ENCODE peak calls at places on chromosome 1, in ten cellular contexts. Y is lung, Q is psoas muscle, T is HFF-Myc, P is ovary, W is fibroblast of lung, D is IMR-90, L is fibroblast of pulmonary artery, G is dorsolateral prefrontal cortex, S is HL-60. R is an unnamed sample.
A peak's percentile ranks its signal among the peaks of the same experiment; 100 is the strongest.

GRCh38 chr1:221643404-221644175 is 98.3 kb downstream of the DUSP10 start:
- DNase-seq in D (no peak), P (no peak), G (no peak), Q (no peak), S (no peak), L (no peak), T (no peak), W (no peak), Y (no peak), R (no peak)

GRCh38 chr1:121538943-121539575 is 354.3 kb downstream of the SRGAP2C start:
- DNase-seq in W (no peak), Y (no peak), Q (no peak), T (no peak), S (no peak), G (no peak), L (no peak), D (no peak), P (no peak), R (no peak)

GRCh38 chr1:201530741-201531521 is 8.0 kb upstream of the NAV1 start:
- DNase-seq in P (peak; percentile 82), Q (peak; percentile 88), L (peak; percentile 88), W (peak; percentile 82), S (no peak), T (peak; percentile 81), D (peak; percentile 83), G (peak; percentile 86), Y (peak; percentile 69), R (peak; percentile 94)

GRCh38 chr1:202287196-202287595 is 54.5 kb downstream of the UBE2T start:
- DNase-seq in Y (no peak), Q (no peak), P (no peak), D (no peak), G (no peak), S (no peak), W (no peak), T (no peak), L (no peak), R (no peak)

GRCh38 chr1:109253803-109254620 is 4.7 kb downstream of the CELSR2 start:
- DNase-seq in Q (no peak), Y (no peak), T (no peak), L (no peak), P (peak; percentile 16), G (no peak), S (no peak), W (peak; percentile 48), D (no peak), R (no peak)

GRCh38 chr1:174230399-174230798 is 71.1 kb downstream of the RABGAP1L start:
- DNase-seq in Q (no peak), P (no peak), D (peak; percentile 34), G (no peak), Y (no peak), W (no peak), L (peak; percentile 47), S (no peak), T (no peak), R (no peak)

GRCh38 chr1:63322248-63322943 is at the start of gene FOXD3:
- DNase-seq in L (peak; percentile 43), Y (no peak), G (no peak), P (peak; percentile 47), S (peak; percentile 28), W (no peak), Q (peak; percentile 47), D (peak; percentile 37), T (no peak), R (peak; percentile 76)

GRCh38 chr1:13922440-13922839 is 222.5 kb downstream of the PRDM2 start:
- DNase-seq in W (no peak), D (no peak), G (no peak), S (no peak), L (no peak), Q (no peak), Y (no peak), T (no peak), P (no peak), R (peak; percentile 33)

GRCh38 chr1:1531947-1532346 is 8.5 kb downstream of the TMEM240 start:
- DNase-seq in L (no peak), D (no peak), G (no peak), P (no peak), Y (no peak), W (no peak), Q (no peak), T (no peak), S (no peak), R (peak; percentile 20)

GRCh38 chr1:53944469-53945182 is 873 bp downstream of the IFT25 start:
- DNase-seq in D (no peak), T (no peak), W (no peak), S (no peak), P (peak; percentile 33), Y (no peak), G (no peak), Q (no peak), L (peak; percentile 15), R (peak; percentile 36)

GRCh38 chr1:59410457-59410856 is 113.6 kb downstream of the FGGY start:
- DNase-seq in T (no peak), D (no peak), Y (no peak), Q (no peak), W (no peak), L (no peak), P (no peak), G (no peak), S (no peak), R (no peak)

GRCh38 chr1:22861764-22862440 is 110.8 kb downstream of the LACTBL1 start:
- DNase-seq in S (no peak), D (peak; percentile 80), T (no peak), L (peak; percentile 89), P (peak; percentile 55), G (no peak), Y (peak; percentile 32), Q (no peak), W (peak; percentile 73), R (peak; percentile 70)

DNA sequence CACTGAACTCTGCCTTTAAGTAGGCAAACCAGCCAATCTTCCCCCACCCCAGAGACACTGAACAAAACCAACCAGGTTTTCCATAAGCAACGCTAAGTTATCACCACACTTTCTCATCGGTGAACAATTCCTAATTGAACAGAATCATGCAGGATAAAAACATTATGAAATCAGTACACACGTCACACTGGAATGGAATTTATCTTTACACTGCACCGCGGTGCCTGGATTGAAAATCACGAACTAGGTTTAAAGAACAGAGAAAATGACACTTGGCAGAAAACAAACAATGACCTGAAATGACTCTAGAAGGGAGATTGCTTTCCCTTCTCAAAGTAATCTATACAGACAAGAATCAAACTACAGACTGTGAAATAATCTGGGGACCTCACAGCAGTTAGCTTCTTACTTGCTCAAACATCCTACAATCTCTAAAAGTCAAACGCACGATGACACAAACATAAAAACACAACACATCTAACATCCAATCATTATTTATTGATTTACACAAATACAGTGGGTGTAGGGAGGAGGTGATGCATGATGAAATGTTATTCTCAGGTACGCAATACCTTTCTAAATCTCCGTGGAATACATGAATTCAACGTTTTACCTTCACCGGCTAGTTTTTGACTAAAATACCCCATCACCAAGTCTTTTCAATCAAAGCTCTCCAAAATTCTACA is 1.9 kb downstream of the EIF4G3 start:
- DNase-seq in D (peak; percentile 80), G (no peak), S (no peak), Q (no peak), Y (no peak), P (no peak), W (peak; percentile 83), L (peak; percentile 87), T (no peak), R (peak; percentile 73)
- TF ChIP-seq CTCF in D (no peak), G (no peak), S (no peak), Q (no peak), Y (no peak), P (no peak), W (no peak), L (no peak), T (no peak), R (no peak)

DNA sequence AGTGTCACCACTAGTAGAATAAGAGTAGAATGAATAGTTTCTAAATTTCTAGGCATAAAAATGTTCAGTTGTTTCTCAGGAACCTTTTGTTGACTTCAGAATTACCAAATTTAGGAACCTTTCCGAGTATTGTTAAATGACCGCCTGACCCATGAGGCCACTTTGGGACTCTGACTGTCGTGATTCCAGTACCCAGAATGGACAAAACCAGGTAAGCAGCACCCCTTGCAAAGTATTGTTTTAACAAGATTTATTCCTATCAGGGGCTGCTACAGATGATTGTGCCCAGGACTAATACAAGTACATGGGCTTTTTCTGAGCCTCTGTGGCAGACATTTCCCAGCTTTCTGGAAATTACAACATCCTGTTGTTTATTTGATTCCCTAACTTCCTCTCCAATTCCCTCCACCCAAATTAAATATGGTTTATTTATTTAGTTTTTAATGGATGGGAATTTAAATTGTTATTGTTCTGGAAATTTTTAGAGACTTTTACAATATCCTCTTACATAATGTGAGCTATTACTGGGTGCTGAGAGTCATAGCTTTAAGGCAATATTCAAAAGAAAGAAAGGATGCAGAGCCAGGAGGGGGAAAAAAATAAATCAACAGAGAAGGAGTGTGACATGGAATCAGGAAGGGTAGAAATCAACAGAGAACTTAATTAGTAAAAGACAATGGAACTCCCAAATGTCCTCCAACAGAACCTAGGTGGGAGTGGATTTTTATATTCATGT is 37.4 kb upstream of the NTPCR start:
- DNase-seq in G (no peak), P (no peak), Y (no peak), Q (no peak), S (no peak), L (no peak), W (no peak), T (no peak), D (no peak), R (no peak)
- H3K4me3 ChIP-seq in G (no peak overlapping the region), P (no peak overlapping the region), Y (no peak overlapping the region), Q (no peak overlapping the region), S (no peak overlapping the region), L (no peak overlapping the region), W (no peak overlapping the region), T (no peak overlapping the region), D (no peak overlapping the region), R (no peak overlapping the region)

GRCh38 chr1:4772294-4773010 is 118.0 kb downstream of the AJAP1 start:
- DNase-seq in G (no peak), Y (no peak), T (no peak), Q (no peak), W (no peak), S (no peak), L (no peak), P (no peak), D (no peak), R (no peak)

GRCh38 chr1:4781646-4782045 is 127.2 kb downstream of the AJAP1 start:
- DNase-seq in Y (no peak), S (no peak), G (no peak), W (no peak), D (no peak), L (no peak), T (no peak), Q (no peak), P (no peak), R (no peak)

GRCh38 chr1:4778056-4778455 is 123.6 kb downstream of the AJAP1 start:
- DNase-seq in W (no peak), Y (no peak), G (no peak), P (peak; percentile 58), Q (no peak), D (no peak), L (no peak), T (no peak), S (no peak), R (no peak)
- TF ChIP-seq CTCF in W (no peak), Y (no peak), G (peak; percentile 75), P (no peak), Q (peak; percentile 8), D (no peak), L (no peak), T (no peak), S (no peak), R (peak; percentile 10)

DNA sequence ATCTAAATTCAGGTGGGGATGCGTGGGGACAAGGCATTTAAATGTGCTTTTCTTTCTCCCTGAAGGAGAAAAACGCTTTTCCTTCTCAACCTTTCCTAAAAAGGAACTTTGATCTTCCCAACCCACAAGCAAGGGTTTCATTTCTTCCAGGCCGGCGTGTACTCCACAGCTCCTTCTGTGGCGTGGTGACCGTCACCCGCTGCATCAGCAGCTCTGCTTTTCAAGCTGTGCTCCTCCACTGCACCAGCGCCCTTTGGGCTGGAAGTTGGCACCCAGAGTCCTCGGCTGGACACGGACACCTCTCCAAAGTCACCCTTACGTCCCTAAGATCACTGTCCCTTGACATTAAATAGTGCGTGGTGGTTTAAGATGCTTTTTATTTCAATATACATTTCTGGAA is 54.3 kb downstream of the PEX14 start:
- DNase-seq in T (no peak), L (no peak), G (no peak), Q (no peak), D (no peak), P (no peak), Y (no peak), W (peak; percentile 46), S (no peak), R (no peak)
- H3K4me3 ChIP-seq in T (no peak overlapping the region), L (no peak overlapping the region), G (no peak overlapping the region), Q (peak overlapping the region; percentile 36), D (peak overlapping the region; percentile 36), P (no peak overlapping the region), Y (no peak overlapping the region), W (no peak overlapping the region), S (no peak overlapping the region), R (no peak overlapping the region)